ENCODE peak calls at places on chromosomes 6 and 20, in five cellular contexts. V is HEK293T, I is ovary, K is AG10803, U is HAP-1. T is an unnamed sample.

GRCh38 chr6:84390334-84390733 is 162.9 kb upstream of the CEP162 start:
- DNase-seq in V (no peak), I (no peak), K (no peak), U (no peak), T (no peak)

GRCh38 chr6:38169826-38170526 is 350.4 kb downstream of the ZFAND3 start:
- DNase-seq in V (no peak), I (no peak), K (no peak), U (no peak), T (no peak)

GRCh38 chr6:39790772-39791171 is 1.4 kb upstream of the DAAM2 start:
- DNase-seq in V (no peak), I (no peak), K (peak), U (no peak), T (no peak)

GRCh38 chr20:51481311-51481997 is 61.1 kb downstream of the NFATC2 start:
- DNase-seq in V (no peak), I (no peak), K (no peak), U (no peak), T (no peak)

GRCh38 chr20:15005300-15005986 is 668.0 kb upstream of the FLRT3 start:
- DNase-seq in V (no peak), I (no peak), K (no peak), U (no peak), T (no peak)

GRCh38 chr6:105608711-105609374 is 206.0 kb upstream of the PREP start:
- DNase-seq in V (no peak), I (no peak), K (peak), U (no peak), T (peak)

GRCh38 chr20:38872036-38872435 is 54.2 kb upstream of the FAM83D start:
- DNase-seq in V (no peak), I (no peak), K (no peak), U (no peak), T (no peak)

GRCh38 chr20:62282877-62283503 is 19.8 kb upstream of the ADRM1 start:
- DNase-seq in V (no peak), I (peak), K (no peak), U (no peak), T (no peak)

T was measured in kidney glomerular epithelial cell.